ENCODE peak calls at places on chromosomes 16 and 17, in seven cellular contexts. U is Calu3, S is heart left ventricle, Z is transverse colon, J is AG09309, W is foreskin fibroblast, Q is IMR-90. F is an unnamed sample.

GRCh38 chr17:35087731-35088646 is 24.5 kb upstream of the RFFL start:
- DNase-seq in U (peak), S (peak), Z (peak), J (no peak), W (peak), Q (peak), F (peak)

GRCh38 chr17:921161-921560 is 58.4 kb downstream of the NXN start:
- DNase-seq in U (no peak), S (no peak), Z (no peak), J (no peak), W (no peak), Q (peak), F (no peak)

GRCh38 chr16:55443434-55443833 is 35.6 kb upstream of the MMP2 start:
- DNase-seq in U (no peak), S (no peak), Z (no peak), J (no peak), W (no peak), Q (no peak), F (no peak)

GRCh38 chr16:88759245-88759975 is 25.6 kb downstream of the PIEZO1 start:
- DNase-seq in U (no peak), S (no peak), Z (peak), J (no peak), W (no peak), Q (peak), F (no peak)

GRCh38 chr17:10210151-10210574 is 11.8 kb upstream of the GAS7 start:
- DNase-seq in U (no peak), S (no peak), Z (peak), J (no peak), W (no peak), Q (peak), F (peak)

GRCh38 chr16:17328971-17329370 is 141.8 kb downstream of the XYLT1 start:
- DNase-seq in U (no peak), S (no peak), Z (peak), J (no peak), W (peak), Q (no peak), F (peak)

GRCh38 chr17:71237903-71238538 is 882.8 kb upstream of the SOX9 start:
- DNase-seq in U (no peak), S (no peak), Z (no peak), J (peak), W (no peak), Q (peak), F (peak)

GRCh38 chr17:63189082-63189481 is 223.0 kb downstream of the TANC2 start:
- DNase-seq in U (no peak), S (no peak), Z (no peak), J (no peak), W (peak), Q (peak), F (peak)

GRCh38 chr16:19284207-19284606 is 1.3 kb upstream of the CLEC19A start:
- DNase-seq in U (peak), S (no peak), Z (no peak), J (no peak), W (peak), Q (no peak), F (no peak)

DNA sequence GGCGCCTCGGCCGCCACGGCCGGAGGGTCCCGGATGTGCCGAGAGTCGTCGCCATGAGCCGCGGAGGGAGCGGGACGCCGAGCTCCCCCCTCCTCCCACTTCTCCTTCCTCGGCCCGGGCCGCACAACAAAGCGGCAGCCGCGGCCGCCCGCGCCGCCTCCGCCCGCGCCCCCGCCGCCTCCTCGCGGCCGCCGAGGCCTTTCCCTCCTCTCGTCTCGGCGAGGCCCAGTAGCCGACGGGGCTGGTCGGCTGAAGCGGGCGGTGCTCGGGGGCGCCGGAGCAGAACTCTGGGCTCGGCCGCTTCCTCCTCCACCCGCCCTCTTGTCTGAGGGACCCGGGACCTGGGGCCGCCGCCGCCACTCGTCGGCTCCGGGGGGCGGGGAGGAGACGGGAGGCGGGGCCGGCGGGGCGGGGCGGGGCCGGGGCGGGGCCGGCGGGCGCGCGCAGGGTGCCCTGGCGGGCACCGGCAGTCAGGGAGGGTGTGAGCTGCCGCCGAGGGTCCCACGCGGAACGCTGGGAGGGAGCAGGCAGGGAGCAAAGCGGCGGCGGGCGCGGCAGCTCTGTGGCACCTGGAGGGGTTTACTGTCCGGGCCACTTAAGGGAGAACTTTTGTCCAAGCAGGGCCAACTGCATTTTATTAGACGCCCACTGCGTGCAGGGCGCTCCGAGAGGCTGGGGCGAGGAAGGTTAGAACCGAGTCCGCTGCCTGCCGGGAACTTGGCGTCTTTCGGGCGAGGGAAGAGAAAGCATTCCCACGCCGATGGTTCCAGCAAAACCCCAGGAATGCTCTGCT is at the start of gene SMURF2:
- DNase-seq in U (peak), S (peak), Z (peak), J (no peak), W (peak), Q (peak), F (peak)
- TF ChIP-seq CTCF in U (no peak), S (no peak), Z (no peak), J (no peak), W (no peak), Q (no peak), F (no peak)

GRCh38 chr17:7988750-7989178 is 13.7 kb upstream of the GUCY2D start:
- DNase-seq in U (peak), S (peak), Z (peak), J (peak), W (peak), Q (peak), F (peak)

GRCh38 chr17:7989781-7990655 is 12.4 kb upstream of the GUCY2D start:
- DNase-seq in U (peak), S (peak), Z (peak), J (no peak), W (peak), Q (peak), F (peak)

GRCh38 chr17:7984904-7985303 is 17.5 kb upstream of the GUCY2D start:
- DNase-seq in U (no peak), S (no peak), Z (no peak), J (no peak), W (no peak), Q (no peak), F (no peak)

GRCh38 chr17:7982666-7983065 is 19.7 kb upstream of the GUCY2D start:
- DNase-seq in U (no peak), S (no peak), Z (no peak), J (no peak), W (no peak), Q (peak), F (peak)

DNA sequence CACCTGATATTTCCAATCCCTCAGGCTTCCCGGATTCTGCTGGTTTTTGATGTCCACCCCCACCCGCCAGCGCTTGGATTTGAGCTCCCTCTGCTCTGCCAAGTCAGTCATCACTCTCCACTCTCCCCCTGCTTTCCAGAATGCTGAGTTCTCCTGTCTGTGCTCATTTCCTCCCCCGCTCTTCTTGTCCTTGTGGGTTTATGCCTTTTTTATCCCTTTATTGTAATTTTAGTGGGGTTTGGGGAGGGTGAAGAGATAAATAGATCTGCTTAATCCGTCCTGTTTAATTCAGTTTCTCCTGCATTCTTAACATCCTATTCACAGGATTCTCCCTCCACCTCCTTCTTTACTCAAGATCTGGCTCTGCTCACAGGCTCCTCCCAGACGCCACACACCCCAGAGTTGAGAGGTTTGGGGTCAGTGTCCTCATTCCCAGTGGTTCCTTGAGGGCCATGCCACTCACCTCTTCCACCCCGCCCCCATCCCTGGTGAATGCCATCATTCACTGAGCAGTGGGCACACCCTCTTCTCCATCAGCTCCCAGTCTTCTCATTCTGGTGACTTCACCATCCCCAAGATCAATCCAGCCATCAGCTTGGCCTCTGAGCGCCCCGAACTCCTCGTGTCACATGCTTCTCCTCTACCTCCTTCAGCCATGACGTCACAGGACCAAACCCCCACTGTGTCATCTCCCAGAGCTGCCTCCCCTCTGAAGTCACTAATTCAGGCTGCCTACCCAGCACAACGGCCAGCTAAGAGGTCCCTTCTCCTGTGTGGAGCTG is 15.1 kb upstream of the GUCY2D start:
- DNase-seq in U (no peak), S (no peak), Z (no peak), J (no peak), W (no peak), Q (peak), F (no peak)
- TF ChIP-seq CTCF in U (no peak), S (no peak), Z (no peak), J (no peak), W (no peak), Q (no peak), F (no peak)

DNA sequence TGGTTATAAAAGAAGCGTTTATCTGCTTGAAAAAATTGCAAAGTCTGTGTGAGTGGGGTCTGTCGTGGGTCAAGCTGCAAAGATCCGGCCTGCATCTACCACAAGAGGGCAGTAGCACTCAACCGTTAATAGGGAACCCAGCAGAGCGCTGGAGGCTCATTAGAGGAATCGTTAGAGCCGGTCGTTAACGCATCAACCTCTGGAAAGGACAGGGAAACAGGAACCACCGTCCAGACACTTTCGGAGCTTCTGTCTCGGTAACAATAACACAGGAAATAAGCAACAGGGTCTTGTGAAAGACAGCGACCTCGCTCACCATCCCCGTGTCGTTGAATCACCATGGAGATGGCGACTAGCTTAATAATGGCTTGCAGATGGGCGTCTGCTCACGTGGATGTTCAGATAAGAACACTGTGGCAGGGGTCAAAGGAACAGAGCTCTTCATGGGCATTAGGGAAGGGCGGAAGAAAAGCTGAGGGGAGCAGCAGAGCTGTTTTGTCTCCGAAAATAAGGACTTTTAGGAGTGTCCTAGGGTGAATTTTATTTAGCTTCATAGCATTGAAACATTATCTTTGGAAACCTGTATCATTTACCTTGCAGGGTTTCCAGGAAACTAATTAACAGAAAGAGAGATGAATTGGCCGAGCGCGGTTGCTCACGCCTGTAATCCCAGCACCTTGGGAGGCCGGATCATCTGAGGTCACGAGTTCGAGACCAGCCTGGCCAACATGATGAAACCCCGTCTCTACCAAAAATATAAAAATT is 11.9 kb upstream of the NSRP1 start:
- DNase-seq in U (peak), S (peak), Z (peak), J (peak), W (peak), Q (peak), F (peak)
- TF ChIP-seq CTCF in U (peak), S (peak), Z (peak), J (peak), W (peak), Q (peak), F (peak)

DNA sequence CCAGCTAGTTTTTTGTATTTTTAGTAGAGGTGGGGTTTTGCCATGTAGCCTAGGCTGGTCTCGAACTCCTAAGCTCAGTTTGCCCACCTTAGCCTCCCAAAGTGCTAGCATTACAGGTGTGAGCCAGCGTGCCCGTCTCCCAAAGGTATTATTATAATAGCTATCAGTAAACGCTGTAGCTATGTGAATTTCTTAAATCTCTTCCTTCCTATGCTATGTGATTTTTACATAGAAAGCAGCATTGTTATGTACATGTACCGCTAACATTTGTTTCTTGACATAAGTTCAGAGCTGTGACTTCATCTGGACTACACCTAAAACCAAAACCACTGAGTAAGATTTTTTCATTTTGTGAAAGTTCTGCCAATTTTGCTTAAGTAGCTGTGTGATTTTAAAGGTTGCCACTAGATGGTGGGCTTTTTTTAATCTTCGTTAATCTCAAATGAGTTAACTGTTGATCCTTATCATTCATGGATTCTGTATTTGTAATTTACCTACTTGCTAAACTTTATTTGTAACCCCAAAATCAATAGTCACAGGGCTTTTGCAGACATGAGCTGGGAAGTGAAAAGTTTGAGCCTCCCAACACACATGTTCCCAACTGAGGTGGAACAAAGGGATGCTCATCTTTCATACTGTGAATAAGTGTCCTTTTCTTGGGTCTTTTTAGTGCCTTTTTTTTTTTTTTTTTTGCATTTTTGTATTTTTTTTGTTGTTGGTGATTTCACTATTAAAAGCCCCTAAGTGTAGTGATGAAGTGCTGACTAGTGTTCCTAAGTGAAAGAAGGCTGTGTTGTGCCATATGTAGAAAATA is 21.9 kb downstream of the PRKAR1A start:
- DNase-seq in U (no peak), S (no peak), Z (no peak), J (peak), W (peak), Q (peak), F (peak)
- TF ChIP-seq CTCF in U (no peak), S (peak), Z (peak), J (peak), W (peak), Q (peak), F (peak)

DNA sequence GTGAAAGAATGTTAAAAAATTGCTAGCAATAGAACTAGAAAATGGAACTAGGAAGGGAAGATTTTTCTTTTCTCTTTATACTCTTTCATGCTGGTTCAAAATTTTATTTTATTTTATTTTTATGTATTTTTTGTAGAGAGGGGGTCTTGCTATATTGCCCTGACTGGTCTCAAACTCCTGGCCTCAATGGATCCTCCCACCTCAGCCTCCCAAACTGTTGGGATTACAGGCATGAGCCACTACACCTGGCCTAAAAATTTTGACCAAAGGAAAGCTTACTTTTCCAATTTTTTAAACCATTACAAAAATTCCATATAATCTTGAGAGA is 10.0 kb upstream of the TERF2 start:
- DNase-seq in U (no peak), S (no peak), Z (no peak), J (no peak), W (no peak), Q (no peak), F (no peak)
- TF ChIP-seq CTCF in U (no peak), S (peak), Z (no peak), J (no peak), W (no peak), Q (no peak), F (no peak)

DNA sequence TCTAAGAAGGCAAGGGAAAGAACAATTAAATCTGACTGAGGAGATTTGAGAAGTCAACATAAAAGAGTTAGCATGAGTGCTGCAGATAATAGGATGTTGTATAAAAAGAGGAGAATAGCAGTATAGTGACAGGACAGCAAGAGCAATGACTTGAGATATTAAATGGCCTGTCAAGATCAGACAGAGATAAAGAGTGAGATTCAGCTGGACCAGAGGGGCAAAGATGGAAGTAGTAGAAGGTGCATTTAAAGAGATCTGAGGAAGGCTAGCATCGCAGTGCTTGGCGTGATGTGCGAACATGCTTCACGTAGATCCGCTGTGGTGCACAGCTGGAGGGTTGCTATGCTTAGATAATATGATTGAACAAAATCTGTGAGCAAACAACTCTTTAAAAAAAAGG is 1422.6 kb upstream of the CDH8 start:
- DNase-seq in U (no peak), S (no peak), Z (no peak), J (no peak), W (no peak), Q (no peak), F (no peak)
- TF ChIP-seq CTCF in U (no peak), S (no peak), Z (no peak), J (no peak), W (no peak), Q (no peak), F (no peak)

GRCh38 chr16:62068747-62069146 is 32.5 kb upstream of the CDH8 start:
- DNase-seq in U (no peak), S (no peak), Z (no peak), J (no peak), W (no peak), Q (no peak), F (no peak)
- TF ChIP-seq CTCF in U (peak), S (no peak), Z (no peak), J (no peak), W (no peak), Q (no peak), F (no peak)

GRCh38 chr16:23288209-23288608 is 13.9 kb upstream of the SCNN1B start:
- DNase-seq in U (no peak), S (no peak), Z (no peak), J (no peak), W (no peak), Q (no peak), F (no peak)
- TF ChIP-seq CTCF in U (no peak), S (no peak), Z (no peak), J (no peak), W (no peak), Q (no peak), F (no peak)

DNA sequence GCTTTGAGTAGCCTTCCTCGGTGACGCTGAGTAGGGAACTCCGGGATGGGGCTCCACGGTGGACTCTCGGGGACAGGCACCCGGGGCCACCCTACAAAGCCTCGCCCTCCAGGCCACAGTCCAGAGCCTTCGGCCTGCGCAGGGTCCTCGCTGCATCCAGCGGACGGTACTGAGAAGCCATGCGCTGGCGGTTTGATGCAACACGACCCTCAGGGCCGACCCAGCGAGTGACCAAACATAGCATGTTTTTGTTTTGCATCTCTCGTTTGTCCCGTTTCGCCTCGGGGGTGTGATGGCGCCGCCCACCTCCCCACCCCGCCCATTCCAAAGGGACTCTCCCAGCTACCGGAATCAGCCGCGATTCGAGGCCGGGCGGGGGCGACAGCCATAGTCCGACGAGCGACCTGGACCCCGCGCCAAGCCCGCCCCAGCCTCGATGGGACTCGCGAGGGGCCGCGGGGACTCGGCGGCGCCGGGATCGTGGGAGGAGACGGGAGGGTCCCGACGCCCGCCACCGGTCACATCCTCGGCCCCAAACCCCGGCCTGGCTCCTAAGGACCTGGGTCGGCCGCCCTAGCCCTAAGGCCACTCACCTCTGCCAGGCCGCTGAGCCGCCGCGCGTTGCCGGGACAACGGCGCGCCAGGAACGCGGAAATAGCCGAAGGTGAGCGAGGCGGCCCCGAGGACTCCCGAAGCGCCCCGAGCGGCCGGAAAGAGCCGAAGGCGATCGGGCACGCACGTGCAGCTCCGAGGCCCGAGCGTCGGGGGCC is 1.6 kb downstream of the IFT140 start:
- DNase-seq in U (peak), S (peak), Z (peak), J (no peak), W (peak), Q (peak), F (peak)
- TF ChIP-seq CTCF in U (no peak), S (no peak), Z (no peak), J (no peak), W (no peak), Q (no peak), F (no peak)